ENCODE peak calls at places on chromosomes 4 and X, in six cellular contexts. Q, D, X, O, B and H are unnamed samples. For H3K4me1, the result is how much of the 10 kb centered on the place peaks cover.

GRCh38 chr4:4787421-4787820 is 72.0 kb upstream of the MSX1 start:
- DNase-seq in B (no peak), O (no peak), Q (no peak), X (no peak), D (no peak), H (no peak)

GRCh38 chr4:143352720-143353119 is 16.0 kb downstream of the GAB1 start:
- DNase-seq in X (no peak), O (no peak), Q (no peak), D (no peak), B (no peak), H (no peak)

GRCh38 chrX:66163849-66164401 is at the start of gene HEPH:
- DNase-seq in B (peak), Q (no peak), X (no peak), O (no peak), D (no peak), H (peak)

GRCh38 chr4:152065545-152065944 is 304.7 kb upstream of the GATB start:
- DNase-seq in X (no peak), Q (no peak), B (no peak), O (no peak), D (no peak), H (no peak)

GRCh38 chrX:112644713-112645112 is 35.0 kb downstream of the LHFPL1 start:
- DNase-seq in X (no peak), O (no peak), B (no peak), Q (no peak), D (no peak), H (no peak)

GRCh38 chr4:166078383-166078782 is 205.3 kb downstream of the TLL1 start:
- DNase-seq in X (no peak), Q (peak), O (no peak), D (no peak), B (no peak), H (no peak)

GRCh38 chr4:188127157-188127874 is 11.9 kb upstream of the TRIML1 start:
- DNase-seq in O (peak), X (no peak), Q (peak), D (no peak), B (no peak), H (no peak)

GRCh38 chr4:100938698-100939097 is 408.6 kb downstream of the PPP3CA start:
- DNase-seq in D (no peak), X (no peak), Q (no peak), O (no peak), B (no peak), H (no peak)

GRCh38 chr4:114626202-114626601 is 27.6 kb downstream of the UGT8 start:
- DNase-seq in X (no peak), Q (no peak), B (no peak), D (no peak), O (no peak), H (no peak)

GRCh38 chrX:38563006-38563405 is 1.7 kb downstream of the TSPAN7 start:
- DNase-seq in Q (no peak), O (no peak), X (no peak), B (no peak), D (no peak), H (no peak)
- H3K4me3 ChIP-seq in Q (no peak), O (peak), X (peak), B (peak), D (no peak), H (peak)

GRCh38 chr4:2624782-2625548 is 88.5 kb downstream of the FAM193A start:
- DNase-seq in O (no peak), Q (no peak), B (no peak), D (no peak), X (no peak), H (no peak)

GRCh38 chr4:2626231-2626630 is 89.8 kb downstream of the FAM193A start:
- DNase-seq in D (no peak), O (no peak), B (no peak), X (no peak), Q (no peak), H (no peak)

GRCh38 chr4:2621419-2621818 is 85.0 kb downstream of the FAM193A start:
- DNase-seq in X (no peak), Q (no peak), O (no peak), D (no peak), B (no peak), H (no peak)

GRCh38 chr4:2619459-2619858 is 83.0 kb downstream of the FAM193A start:
- DNase-seq in B (no peak), D (no peak), Q (no peak), X (no peak), O (no peak), H (no peak)

GRCh38 chr4:2623442-2623841 is 87.0 kb downstream of the FAM193A start:
- DNase-seq in D (no peak), X (no peak), O (no peak), B (no peak), Q (no peak), H (no peak)
- H3K4me1 ChIP-seq in D (under half), X (under half), O (under half), B (under half), Q (under half), H (under half)

GRCh38 chrX:143633530-143634372 is 2.1 kb downstream of the SLITRK4 start:
- DNase-seq in Q (peak), B (no peak), X (no peak), D (no peak), O (no peak), H (no peak)
- H3K4me3 ChIP-seq in Q (peak), B (peak), X (peak), D (no peak), O (no peak), H (peak)

GRCh38 chrX:13472975-13473665 is 96.3 kb upstream of the EGFL6 start:
- DNase-seq in B (no peak), Q (no peak), O (no peak), D (no peak), X (no peak), H (no peak)

GRCh38 chrX:13471269-13471668 is 98.1 kb upstream of the EGFL6 start:
- DNase-seq in D (no peak), X (no peak), B (no peak), Q (no peak), O (no peak), H (no peak)

GRCh38 chrX:13476384-13476783 is 93.0 kb upstream of the EGFL6 start:
- DNase-seq in Q (no peak), D (no peak), O (no peak), X (no peak), B (no peak), H (no peak)

GRCh38 chrX:13470680-13470967 is 98.8 kb upstream of the EGFL6 start:
- DNase-seq in D (no peak), Q (no peak), O (no peak), B (no peak), X (no peak), H (no peak)

GRCh38 chrX:13473666-13474516 is 95.5 kb upstream of the EGFL6 start:
- DNase-seq in D (no peak), B (no peak), X (no peak), Q (no peak), O (no peak), H (no peak)
- H3K4me1 ChIP-seq in D (under half), B (under half), X (under half), Q (under half), O (under half), H (under half)

DNA sequence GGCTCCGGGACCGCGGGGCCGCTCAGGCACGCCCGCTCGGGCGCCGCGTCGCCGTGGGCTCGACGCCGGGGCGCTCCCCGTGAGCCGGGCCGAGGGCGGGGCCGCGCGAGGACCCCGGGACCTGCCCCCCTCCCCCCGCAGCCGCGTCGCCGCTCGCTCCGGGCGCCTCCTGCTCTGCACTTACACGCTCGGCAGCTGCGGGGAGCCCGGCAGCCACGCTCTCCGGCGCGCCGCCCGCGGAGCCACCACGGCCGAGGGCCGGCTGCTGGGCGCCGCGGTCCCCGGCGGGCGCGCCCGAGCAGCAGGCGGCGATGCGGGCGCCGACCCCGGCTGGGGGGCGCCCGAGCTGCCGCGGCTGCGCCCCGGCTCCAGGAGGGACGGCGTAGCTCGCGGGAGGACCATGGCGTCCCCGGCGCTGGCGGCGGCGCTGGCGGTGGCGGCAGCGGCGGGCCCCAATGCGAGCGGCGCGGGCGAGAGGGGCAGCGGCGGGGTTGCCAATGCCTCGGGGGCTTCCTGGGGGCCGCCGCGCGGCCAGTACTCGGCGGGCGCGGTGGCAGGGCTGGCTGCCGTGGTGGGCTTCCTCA is at the start of gene ADRA2C:
- DNase-seq in D (no peak), X (no peak), Q (no peak), O (peak), B (no peak), H (no peak)
- H3K4me3 ChIP-seq in D (no peak), X (peak), Q (no peak), O (peak), B (peak), H (peak)